ENCODE peak calls at places on chromosomes 12 and 14, in four cellular contexts. One of them, this sample, is unnamed.

GRCh38 chr12:53530920-53531319 is 23.6 kb upstream of the NPFF start:
- DNase-seq in heart right ventricle: no peak
- DNase-seq in left lung: no peak
- DNase-seq in upper lobe of right lung: no peak
- DNase-seq in this sample: no peak

GRCh38 chr12:15677696-15678095 is 111.5 kb downstream of the EPS8 start:
- DNase-seq in heart right ventricle: no peak
- DNase-seq in left lung: no peak
- DNase-seq in upper lobe of right lung: no peak
- DNase-seq in this sample: no peak

GRCh38 chr12:54526800-54527630 is 22.4 kb upstream of the PDE1B start:
- DNase-seq in heart right ventricle: peak; percentile 32
- DNase-seq in left lung: no peak
- DNase-seq in upper lobe of right lung: no peak
- DNase-seq in this sample: no peak

GRCh38 chr12:82996168-82996812 is 309.6 kb downstream of the TMTC2 start:
- DNase-seq in heart right ventricle: no peak
- DNase-seq in left lung: no peak
- DNase-seq in upper lobe of right lung: no peak
- DNase-seq in this sample: no peak

GRCh38 chr14:58882577-58883018 is 244.8 kb downstream of the DACT1 start:
- DNase-seq in heart right ventricle: no peak
- DNase-seq in left lung: no peak
- DNase-seq in upper lobe of right lung: no peak
- DNase-seq in this sample: no peak

GRCh38 chr12:2004113-2004929 is at the start of gene DCP1B:
- DNase-seq in heart right ventricle: peak; percentile 95
- DNase-seq in left lung: peak; percentile 97
- DNase-seq in upper lobe of right lung: peak; percentile 99
- DNase-seq in this sample: peak; percentile 88

GRCh38 chr12:120417917-120418316 is 20.0 kb upstream of the COX6A1 start:
- DNase-seq in heart right ventricle: no peak
- DNase-seq in left lung: no peak
- DNase-seq in upper lobe of right lung: no peak
- DNase-seq in this sample: no peak

GRCh38 chr12:115261691-115262398 is 577.9 kb upstream of the TBX3 start:
- DNase-seq in heart right ventricle: no peak
- DNase-seq in left lung: no peak
- DNase-seq in upper lobe of right lung: no peak
- DNase-seq in this sample: no peak

GRCh38 chr12:16347391-16348298 is at the start of gene MGST1:
- DNase-seq in heart right ventricle: peak; percentile 64
- DNase-seq in left lung: peak; percentile 82
- DNase-seq in upper lobe of right lung: peak; percentile 94
- DNase-seq in this sample: no peak

GRCh38 chr14:100791995-100792394 is 33.9 kb upstream of the MEG3 start:
- DNase-seq in heart right ventricle: no peak
- DNase-seq in left lung: no peak
- DNase-seq in upper lobe of right lung: no peak
- DNase-seq in this sample: no peak

GRCh38 chr12:124422142-124422569 is 127.3 kb downstream of the RFLNA start:
- DNase-seq in heart right ventricle: peak; percentile 49
- DNase-seq in left lung: peak; percentile 67
- DNase-seq in upper lobe of right lung: peak; percentile 81
- DNase-seq in this sample: no peak

GRCh38 chr12:58425481-58426392 is 484.4 kb downstream of the ATP23 start:
- DNase-seq in heart right ventricle: no peak
- DNase-seq in left lung: no peak
- DNase-seq in upper lobe of right lung: no peak
- DNase-seq in this sample: no peak

GRCh38 chr12:56127485-56127887 is 581 bp upstream of the ESYT1 start:
- DNase-seq in heart right ventricle: no peak
- DNase-seq in left lung: no peak
- DNase-seq in upper lobe of right lung: no peak
- DNase-seq in this sample: no peak

GRCh38 chr12:34348064-34348463 is 325.8 kb downstream of the ALG10 start:
- DNase-seq in heart right ventricle: no peak
- DNase-seq in left lung: no peak
- DNase-seq in upper lobe of right lung: no peak
- DNase-seq in this sample: no peak

GRCh38 chr14:73238941-73239340 is 1.6 kb downstream of the PAPLN start:
- DNase-seq in heart right ventricle: no peak
- DNase-seq in left lung: no peak
- DNase-seq in upper lobe of right lung: no peak
- DNase-seq in this sample: no peak

GRCh38 chr14:77181124-77181602 is 435 bp upstream of the TMEM63C start:
- DNase-seq in heart right ventricle: no peak
- DNase-seq in left lung: no peak
- DNase-seq in upper lobe of right lung: no peak
- DNase-seq in this sample: no peak

GRCh38 chr14:77185093-77185465 is 3.5 kb downstream of the TMEM63C start:
- DNase-seq in heart right ventricle: no peak
- DNase-seq in left lung: no peak
- DNase-seq in upper lobe of right lung: no peak
- DNase-seq in this sample: no peak

GRCh38 chr14:77183896-77184295 is 2.3 kb downstream of the TMEM63C start:
- DNase-seq in heart right ventricle: no peak
- DNase-seq in left lung: no peak
- DNase-seq in upper lobe of right lung: no peak
- DNase-seq in this sample: no peak

GRCh38 chr14:77184396-77185092 is 2.9 kb downstream of the TMEM63C start:
- DNase-seq in heart right ventricle: no peak
- DNase-seq in left lung: no peak
- DNase-seq in upper lobe of right lung: no peak
- DNase-seq in this sample: no peak

DNA sequence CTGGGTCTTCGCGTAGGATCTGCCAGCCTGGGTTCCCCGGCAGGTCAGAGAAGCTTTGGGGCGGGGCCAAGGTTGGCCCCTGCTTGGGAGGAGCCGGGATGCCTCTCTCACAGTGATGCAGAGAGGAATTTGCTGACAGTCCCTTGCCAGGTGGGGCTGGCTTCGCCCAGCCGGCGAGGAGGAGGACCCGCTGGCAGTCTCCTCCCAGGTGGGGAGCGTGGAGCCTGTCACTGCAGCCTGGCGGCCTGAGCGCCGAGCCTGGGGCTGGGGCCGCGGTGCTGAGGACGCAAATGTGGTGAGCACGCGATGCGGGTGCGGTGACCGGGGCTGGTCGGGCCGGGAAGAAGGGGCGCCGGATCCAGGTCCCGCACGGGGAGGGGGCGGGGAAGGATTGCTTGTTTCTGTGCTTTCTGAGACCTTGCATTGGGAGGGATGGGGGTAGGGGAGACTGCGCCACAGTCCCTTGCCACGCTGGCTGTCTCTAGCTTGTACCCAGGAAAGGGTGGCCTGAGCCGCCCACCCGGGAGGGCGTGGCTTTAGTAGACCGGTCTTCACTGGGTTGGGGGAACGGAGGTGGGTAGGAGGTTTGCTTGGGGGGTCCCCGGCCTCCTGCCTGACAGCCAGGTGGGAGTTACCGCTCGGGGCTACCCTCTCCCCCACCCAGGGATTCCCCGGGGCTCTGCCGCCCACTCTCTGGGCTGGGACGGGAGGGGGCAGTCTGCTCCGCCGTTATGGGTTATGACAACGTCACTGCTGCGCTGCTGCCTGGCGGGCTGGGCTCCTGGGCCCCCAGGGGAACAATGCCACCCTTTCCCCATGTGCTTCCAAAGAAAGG is at the start of gene TMEM63C:
- DNase-seq in heart right ventricle: no peak
- DNase-seq in left lung: no peak
- DNase-seq in upper lobe of right lung: no peak
- DNase-seq in this sample: peak; percentile 16
- H3K4me3 ChIP-seq in heart right ventricle: peak within 1 kb of the TSS; percentile 46
- H3K4me3 ChIP-seq in left lung: no peak within 1 kb of the TSS
- H3K4me3 ChIP-seq in upper lobe of right lung: peak within 1 kb of the TSS; percentile 36
- H3K4me3 ChIP-seq in this sample: peak within 1 kb of the TSS; percentile 78

DNA sequence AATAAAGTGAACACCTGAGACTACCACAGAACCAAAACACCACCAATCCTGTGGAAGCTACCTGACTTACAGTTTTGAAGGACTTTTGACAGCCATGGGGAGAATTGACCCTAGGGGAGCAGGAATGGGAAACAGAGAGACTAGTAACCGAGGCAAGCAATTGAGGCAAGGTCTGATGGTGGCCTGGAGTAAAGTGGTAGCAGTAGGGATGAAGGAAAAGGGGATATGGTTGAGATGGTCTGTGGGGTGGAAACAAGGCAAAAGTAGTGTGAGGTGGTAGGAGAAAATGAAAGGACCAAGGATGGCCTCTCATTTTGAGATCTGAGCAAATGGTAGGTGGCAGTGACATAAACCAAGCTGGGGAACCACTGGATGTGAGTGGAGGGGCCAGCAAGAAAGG is 4.2 kb upstream of the IRF9 start:
- DNase-seq in heart right ventricle: no peak
- DNase-seq in left lung: no peak
- DNase-seq in upper lobe of right lung: no peak
- DNase-seq in this sample: no peak
- H3K36me3 ChIP-seq in heart right ventricle: peaks cover 89% of the 10 kb centered on the region
- H3K36me3 ChIP-seq in left lung: peaks cover 88% of the 10 kb centered on the region
- H3K36me3 ChIP-seq in upper lobe of right lung: peaks cover 76% of the 10 kb centered on the region
- H3K36me3 ChIP-seq in this sample: peaks cover 66% of the 10 kb centered on the region

GRCh38 chr14:29928342-29928640 is 644 bp upstream of the PRKD1 start:
- DNase-seq in heart right ventricle: no peak
- DNase-seq in left lung: no peak
- DNase-seq in upper lobe of right lung: no peak
- DNase-seq in this sample: no peak
- H3K27ac ChIP-seq in heart right ventricle: peak overlapping the region; percentile 78
- H3K27ac ChIP-seq in left lung: peak overlapping the region; percentile 77
- H3K27ac ChIP-seq in upper lobe of right lung: peak overlapping the region; percentile 71
- H3K27ac ChIP-seq in this sample: no peak overlapping the region

GRCh38 chr14:96421236-96421635 is 29.3 kb downstream of the AK7 start:
- DNase-seq in heart right ventricle: no peak
- DNase-seq in left lung: no peak
- DNase-seq in upper lobe of right lung: no peak
- DNase-seq in this sample: no peak

GRCh38 chr14:96423446-96424103 is 31.6 kb downstream of the AK7 start:
- DNase-seq in heart right ventricle: no peak
- DNase-seq in left lung: no peak
- DNase-seq in upper lobe of right lung: no peak
- DNase-seq in this sample: no peak

GRCh38 chr14:96423012-96423411 is 31.1 kb downstream of the AK7 start:
- DNase-seq in heart right ventricle: no peak
- DNase-seq in left lung: no peak
- DNase-seq in upper lobe of right lung: no peak
- DNase-seq in this sample: no peak

DNA sequence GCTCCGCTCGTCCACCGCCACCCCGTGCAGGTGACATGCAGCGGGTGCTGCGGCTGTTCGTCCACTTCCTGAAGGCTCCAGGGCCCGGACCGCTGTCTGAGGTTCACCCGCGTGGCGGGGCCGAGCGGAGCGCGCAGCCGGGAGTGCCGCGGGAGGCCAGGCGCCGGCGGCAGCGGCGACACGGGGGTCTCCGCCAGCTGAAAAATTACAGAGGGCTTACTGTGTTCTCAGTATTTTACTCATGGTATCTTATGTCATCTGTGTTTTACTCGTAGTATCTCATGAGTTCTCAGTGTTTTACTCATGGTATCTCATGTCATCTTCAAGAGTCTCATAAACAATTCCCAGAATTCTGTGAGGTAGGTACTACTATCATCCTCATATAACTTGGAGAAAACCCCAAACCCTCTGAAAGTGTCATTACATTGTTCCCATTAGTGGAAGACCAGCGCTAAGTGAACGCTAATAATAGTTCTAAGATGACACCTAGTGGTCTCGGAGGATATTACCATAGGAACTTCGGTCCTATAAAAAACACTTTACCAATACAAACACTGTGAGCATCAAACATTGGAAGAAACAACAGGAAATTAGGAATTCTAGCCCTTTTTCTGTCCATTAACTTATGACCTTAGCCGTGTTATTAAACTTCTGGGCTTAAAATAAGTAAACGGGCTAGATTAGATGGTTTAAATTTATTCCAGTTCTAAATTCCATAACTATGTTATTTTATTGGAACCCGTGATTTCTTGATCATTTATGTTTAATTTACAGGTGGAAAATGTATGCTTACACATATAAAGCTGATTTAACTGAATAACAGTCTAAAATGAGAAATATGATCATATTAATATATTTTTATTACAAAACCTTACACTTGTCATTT is 32.4 kb downstream of the AK7 start:
- DNase-seq in heart right ventricle: peak; percentile 31
- DNase-seq in left lung: peak; percentile 35
- DNase-seq in upper lobe of right lung: no peak
- DNase-seq in this sample: peak; percentile 1
- H3K4me3 ChIP-seq in heart right ventricle: peak overlapping the region; percentile 53
- H3K4me3 ChIP-seq in left lung: peak overlapping the region; percentile 15
- H3K4me3 ChIP-seq in upper lobe of right lung: peak overlapping the region; percentile 50
- H3K4me3 ChIP-seq in this sample: peak overlapping the region; percentile 44

GRCh38 chr14:102007916-102008418 is 43.6 kb downstream of the DYNC1H1 start:
- DNase-seq in heart right ventricle: no peak
- DNase-seq in left lung: no peak
- DNase-seq in upper lobe of right lung: no peak
- DNase-seq in this sample: no peak

GRCh38 chr14:102000902-102001301 is 36.5 kb downstream of the DYNC1H1 start:
- DNase-seq in heart right ventricle: no peak
- DNase-seq in left lung: no peak
- DNase-seq in upper lobe of right lung: no peak
- DNase-seq in this sample: no peak

GRCh38 chr14:102008891-102009290 is 44.5 kb downstream of the DYNC1H1 start:
- DNase-seq in heart right ventricle: no peak
- DNase-seq in left lung: no peak
- DNase-seq in upper lobe of right lung: no peak
- DNase-seq in this sample: no peak

DNA sequence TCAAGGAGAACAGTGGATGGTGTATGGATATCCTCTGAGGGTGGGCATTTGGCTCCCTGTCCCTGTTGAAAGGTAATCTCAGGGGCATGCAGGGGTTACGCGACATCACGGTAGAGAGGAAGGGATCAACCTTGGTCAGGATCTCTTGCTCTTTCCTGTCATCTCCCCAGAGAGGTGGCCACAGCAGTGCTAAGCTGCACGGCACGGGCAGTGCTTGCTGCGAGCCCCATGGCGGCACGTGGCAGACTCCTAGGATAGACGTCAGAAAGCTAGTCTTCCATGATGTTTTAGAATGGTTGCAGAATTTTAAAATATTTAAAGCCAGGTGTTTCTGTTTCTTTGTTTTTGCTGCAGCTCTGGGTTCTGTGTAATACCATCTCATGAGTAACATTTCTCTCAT is 41.0 kb downstream of the DYNC1H1 start:
- DNase-seq in heart right ventricle: no peak
- DNase-seq in left lung: no peak
- DNase-seq in upper lobe of right lung: no peak
- DNase-seq in this sample: no peak
- H3K36me3 ChIP-seq in heart right ventricle: peaks cover 100% of the 10 kb centered on the region
- H3K36me3 ChIP-seq in left lung: peaks cover 100% of the 10 kb centered on the region
- H3K36me3 ChIP-seq in upper lobe of right lung: peaks cover 100% of the 10 kb centered on the region
- H3K36me3 ChIP-seq in this sample: peaks cover 93% of the 10 kb centered on the region

DNA sequence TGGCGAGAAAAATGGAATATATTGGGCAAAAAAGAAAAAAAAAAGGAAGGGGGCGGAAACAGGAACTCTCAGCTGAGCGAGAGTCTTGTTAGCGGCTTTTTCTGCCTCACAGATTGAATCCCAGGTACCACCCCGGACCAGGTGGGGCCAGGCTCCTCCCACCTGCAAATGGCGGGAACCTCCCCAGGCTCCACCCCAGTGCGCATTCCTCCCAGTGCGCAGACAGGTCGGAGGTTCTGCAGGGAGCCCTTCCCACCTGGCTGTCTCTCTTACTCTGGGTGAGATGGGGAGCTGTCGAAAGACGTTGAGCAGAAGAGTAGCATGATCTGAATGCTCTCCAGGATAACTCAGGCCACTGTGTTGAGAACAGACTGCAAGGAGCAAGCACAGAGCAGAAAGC is 57.0 kb upstream of the ETV6 start:
- DNase-seq in heart right ventricle: no peak
- DNase-seq in left lung: no peak
- DNase-seq in upper lobe of right lung: no peak
- DNase-seq in this sample: no peak
- H3K27ac ChIP-seq in heart right ventricle: no peak overlapping the region
- H3K27ac ChIP-seq in left lung: no peak overlapping the region
- H3K27ac ChIP-seq in upper lobe of right lung: no peak overlapping the region
- H3K27ac ChIP-seq in this sample: no peak overlapping the region

This sample was measured in effector memory CD4-positive, alpha-beta T cell.